ENCODE peak calls at places on chromosome 15, in eight cellular contexts. B, R, C, J, S, G, N and H are unnamed samples.
A peak's percentile ranks its signal among the peaks of the same experiment; 100 is the strongest.

GRCh38 chr15:39454189-39454986 is 126.5 kb upstream of the THBS1 start:
- DNase-seq in B (no peak), R (no peak), C (peak; percentile 84), J (no peak), S (no peak), G (no peak), N (no peak), H (no peak)

GRCh38 chr15:74833376-74834107 is 7.1 kb downstream of the CPLX3 start:
- DNase-seq in B (no peak), R (no peak), C (no peak), J (no peak), S (no peak), G (no peak), N (peak; percentile 47), H (no peak)

GRCh38 chr15:91915576-91915975 is 62.1 kb downstream of the SLCO3A1 start:
- DNase-seq in B (no peak), R (no peak), C (no peak), J (no peak), S (no peak), G (no peak), N (no peak), H (no peak)

GRCh38 chr15:23877502-23878412 is 190.7 kb upstream of the NDN start:
- DNase-seq in B (peak; percentile 51), R (no peak), C (peak; percentile 1), J (no peak), S (peak; percentile 52), G (no peak), N (peak; percentile 65), H (no peak)

GRCh38 chr15:90799639-90800038 is 68.7 kb upstream of the FURIN start:
- DNase-seq in B (no peak), R (no peak), C (no peak), J (no peak), S (no peak), G (no peak), N (no peak), H (no peak)

GRCh38 chr15:64430000-64430735 is 30.2 kb upstream of the ZNF609 start:
- DNase-seq in B (no peak), R (peak; percentile 89), C (peak; percentile 96), J (peak; percentile 95), S (no peak), G (peak; percentile 81), N (no peak), H (peak; percentile 64)

GRCh38 chr15:48616216-48616615 is 29.3 kb downstream of the FBN1 start:
- DNase-seq in B (no peak), R (no peak), C (peak; percentile 68), J (no peak), S (no peak), G (no peak), N (no peak), H (no peak)

GRCh38 chr15:38895326-38896282 is 331.0 kb upstream of the RASGRP1 start:
- DNase-seq in B (no peak), R (peak; percentile 79), C (peak; percentile 86), J (peak; percentile 75), S (no peak), G (no peak), N (no peak), H (peak; percentile 86)

GRCh38 chr15:32904448-32904847 is 186.6 kb downstream of the GREM1 start:
- DNase-seq in B (no peak), R (no peak), C (no peak), J (no peak), S (no peak), G (no peak), N (no peak), H (no peak)

GRCh38 chr15:68352401-68353062 is 75.0 kb downstream of the FEM1B start:
- DNase-seq in B (no peak), R (peak; percentile 97), C (peak; percentile 98), J (peak; percentile 93), S (no peak), G (no peak), N (no peak), H (peak; percentile 96)

GRCh38 chr15:29921130-29921601 is 98.9 kb upstream of the TJP1 start:
- DNase-seq in B (no peak), R (no peak), C (no peak), J (no peak), S (no peak), G (no peak), N (no peak), H (no peak)

GRCh38 chr15:50241684-50242450 is 23.7 kb downstream of the HDC start:
- DNase-seq in B (no peak), R (no peak), C (peak; percentile 58), J (no peak), S (no peak), G (no peak), N (no peak), H (peak; percentile 26)

GRCh38 chr15:95085056-95085455 is 853.7 kb downstream of the MCTP2 start:
- DNase-seq in B (no peak), R (no peak), C (peak; percentile 75), J (no peak), S (no peak), G (no peak), N (no peak), H (no peak)

GRCh38 chr15:88956263-88956662 is 43.1 kb upstream of the MFGE8 start:
- DNase-seq in B (no peak), R (no peak), C (no peak), J (no peak), S (no peak), G (no peak), N (no peak), H (no peak)

GRCh38 chr15:33314115-33314514 is 3.3 kb downstream of the RYR3 start:
- DNase-seq in B (no peak), R (no peak), C (no peak), J (no peak), S (no peak), G (no peak), N (no peak), H (no peak)

GRCh38 chr15:88794001-88794400 is 9.2 kb upstream of the ACAN start:
- DNase-seq in B (no peak), R (no peak), C (no peak), J (no peak), S (no peak), G (no peak), N (no peak), H (no peak)

GRCh38 chr15:65130941-65131340 is 2.7 kb downstream of the PDCD7 start:
- DNase-seq in B (no peak), R (no peak), C (no peak), J (no peak), S (no peak), G (no peak), N (no peak), H (peak; percentile 1)

GRCh38 chr15:71374607-71375352 is 259.5 kb downstream of the THSD4 start:
- DNase-seq in B (no peak), R (peak; percentile 7), C (peak; percentile 36), J (no peak), S (no peak), G (no peak), N (no peak), H (no peak)

GRCh38 chr15:69987492-69988482 is 109.9 kb downstream of the TLE3 start:
- DNase-seq in B (no peak), R (no peak), C (no peak), J (no peak), S (no peak), G (no peak), N (no peak), H (no peak)

GRCh38 chr15:66505818-66506217 is 692 bp downstream of the ZWILCH start:
- DNase-seq in B (no peak), R (no peak), C (no peak), J (no peak), S (no peak), G (no peak), N (no peak), H (no peak)
- H3K4me3 ChIP-seq in B (peak overlapping the region; percentile 99), R (peak overlapping the region; percentile 96), C (peak overlapping the region; percentile 98), J (peak overlapping the region; percentile 100), S (peak overlapping the region; percentile 76), G (peak overlapping the region; percentile 98), N (peak overlapping the region; percentile 75), H (peak overlapping the region; percentile 68)

GRCh38 chr15:56805466-56806146 is 72.3 kb upstream of the ZNF280D start:
- DNase-seq in B (no peak), R (peak; percentile 51), C (peak; percentile 80), J (peak; percentile 87), S (no peak), G (no peak), N (no peak), H (peak; percentile 91)

GRCh38 chr15:56802164-56802563 is 68.9 kb upstream of the ZNF280D start:
- DNase-seq in B (no peak), R (no peak), C (no peak), J (no peak), S (no peak), G (no peak), N (no peak), H (no peak)

GRCh38 chr15:56804279-56804678 is 71.0 kb upstream of the ZNF280D start:
- DNase-seq in B (no peak), R (no peak), C (no peak), J (no peak), S (no peak), G (no peak), N (no peak), H (no peak)

GRCh38 chr15:56806147-56806536 is 72.8 kb upstream of the ZNF280D start:
- DNase-seq in B (no peak), R (no peak), C (no peak), J (no peak), S (no peak), G (no peak), N (no peak), H (no peak)

DNA sequence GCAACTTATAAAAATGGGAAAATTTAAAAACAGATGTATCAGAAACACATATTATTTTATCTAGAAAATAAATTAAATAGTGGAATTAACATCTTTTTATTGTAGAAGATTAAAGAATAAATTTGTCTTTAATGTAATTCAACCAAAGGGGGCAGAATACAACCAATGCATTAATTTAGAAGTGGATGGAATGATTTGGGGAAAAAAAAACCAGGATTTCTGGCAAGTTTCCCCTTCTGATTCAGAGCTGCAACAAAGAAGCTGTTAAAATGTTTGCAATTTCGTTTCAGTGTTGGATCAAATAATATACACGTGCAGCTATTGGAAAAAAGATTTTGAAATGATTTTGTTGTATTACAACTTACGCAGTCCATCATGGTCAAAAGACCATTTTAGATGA is 71.6 kb upstream of the ZNF280D start:
- DNase-seq in B (no peak), R (no peak), C (peak; percentile 48), J (peak; percentile 41), S (no peak), G (no peak), N (no peak), H (no peak)
- H3K4me3 ChIP-seq in B (no peak overlapping the region), R (no peak overlapping the region), C (no peak overlapping the region), J (no peak overlapping the region), S (no peak overlapping the region), G (no peak overlapping the region), N (no peak overlapping the region), H (no peak overlapping the region)

GRCh38 chr15:78233496-78233895 is 869 bp downstream of the ACSBG1 start:
- DNase-seq in B (no peak), R (no peak), C (no peak), J (no peak), S (no peak), G (no peak), N (no peak), H (no peak)
- H3K4me3 ChIP-seq in B (no peak overlapping the region), R (no peak overlapping the region), C (no peak overlapping the region), J (no peak overlapping the region), S (no peak overlapping the region), G (no peak overlapping the region), N (no peak overlapping the region), H (no peak overlapping the region)

DNA sequence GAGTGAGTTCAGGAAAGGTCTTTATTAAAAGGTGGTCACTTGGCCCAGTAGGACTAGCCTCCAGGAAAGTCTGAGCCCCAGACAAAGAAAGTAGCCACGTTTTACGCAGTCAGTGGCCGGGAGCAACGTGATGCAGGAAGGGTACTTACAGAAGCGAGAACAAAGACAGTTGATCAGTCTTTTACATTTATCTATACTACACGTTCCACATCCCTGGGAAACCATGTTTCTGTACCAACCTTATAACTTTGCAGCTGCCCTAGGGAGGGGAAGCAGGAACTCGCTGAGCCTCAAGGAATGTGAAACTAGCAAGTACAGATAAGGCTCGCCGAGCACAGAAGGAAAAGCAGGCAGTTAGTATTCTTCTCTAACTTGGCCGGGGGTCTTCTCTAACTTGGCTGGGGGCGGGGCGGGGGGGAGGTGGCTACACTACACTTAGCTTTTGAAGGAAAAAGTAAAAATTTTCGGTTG is 3.4 kb upstream of the KNL1 start:
- DNase-seq in B (no peak), R (no peak), C (no peak), J (no peak), S (peak; percentile 41), G (no peak), N (no peak), H (no peak)
- H3K4me3 ChIP-seq in B (no peak overlapping the region), R (no peak overlapping the region), C (no peak overlapping the region), J (no peak overlapping the region), S (peak overlapping the region; percentile 38), G (peak overlapping the region; percentile 82), N (peak overlapping the region; percentile 61), H (no peak overlapping the region)